ENCODE peak calls at places on chromosomes 2 and 18, in five cellular contexts. G, S, X, V and H are unnamed samples.

GRCh38 chr2:152525277-152525838 is 190.4 kb downstream of the FMNL2 start:
- DNase-seq in G (no peak), S (peak; percentile 65), X (peak; percentile 40), V (no peak), H (peak; percentile 43)

GRCh38 chr2:43676322-43677050 is at the start of gene C1GALT1C1L:
- DNase-seq in G (no peak), S (peak; percentile 51), X (peak; percentile 71), V (peak; percentile 74), H (peak; percentile 81)

GRCh38 chr2:63581266-63581961 is 6.9 kb downstream of the WDPCP start:
- DNase-seq in G (no peak), S (peak; percentile 71), X (peak; percentile 60), V (peak; percentile 20), H (peak; percentile 65)

GRCh38 chr2:20604401-20604911 is 46.4 kb downstream of the HS1BP3 start:
- DNase-seq in G (no peak), S (no peak), X (peak; percentile 12), V (no peak), H (no peak)

GRCh38 chr2:11022874-11023273 is 111.1 kb downstream of the KCNF1 start:
- DNase-seq in G (no peak), S (no peak), X (no peak), V (no peak), H (peak; percentile 36)

GRCh38 chr2:20273045-20273444 is 48.1 kb upstream of the SDC1 start:
- DNase-seq in G (no peak), S (no peak), X (no peak), V (no peak), H (no peak)

GRCh38 chr18:51666717-51667320 is 469.3 kb upstream of the MEX3C start:
- DNase-seq in G (no peak), S (peak; percentile 68), X (peak; percentile 21), V (peak; percentile 20), H (peak; percentile 33)

GRCh38 chr2:38709515-38710194 is 41.5 kb downstream of the SRSF7 start:
- DNase-seq in G (peak; percentile 29), S (no peak), X (no peak), V (no peak), H (no peak)

GRCh38 chr2:219523031-219523671 is 8.9 kb downstream of the ASIC4 start:
- DNase-seq in G (no peak), S (no peak), X (no peak), V (no peak), H (no peak)

GRCh38 chr2:33770023-33770422 is 170.9 kb upstream of the FAM98A start:
- DNase-seq in G (no peak), S (no peak), X (no peak), V (no peak), H (no peak)

GRCh38 chr2:223041527-223042109 is 10.4 kb upstream of the KCNE4 start:
- DNase-seq in G (no peak), S (peak; percentile 97), X (peak; percentile 83), V (peak; percentile 66), H (peak; percentile 78)

GRCh38 chr2:224909885-224910517 is 132.3 kb downstream of the DOCK10 start:
- DNase-seq in G (no peak), S (peak; percentile 90), X (peak; percentile 49), V (peak; percentile 51), H (no peak)

GRCh38 chr2:96106991-96107882 is 9.1 kb downstream of the ADRA2B start:
- DNase-seq in G (no peak), S (no peak), X (peak; percentile 18), V (peak; percentile 16), H (no peak)

GRCh38 chr2:105773568-105773967 is 28.9 kb downstream of the NCK2 start:
- DNase-seq in G (no peak), S (no peak), X (no peak), V (no peak), H (no peak)

GRCh38 chr18:56245856-56246575 is 392.4 kb downstream of the TXNL1 start:
- DNase-seq in G (no peak), S (peak; percentile 37), X (no peak), V (no peak), H (no peak)

GRCh38 chr2:127770973-127771735 is 39.8 kb downstream of the WDR33 start:
- DNase-seq in G (no peak), S (peak; percentile 96), X (no peak), V (no peak), H (no peak)

GRCh38 chr18:22325396-22325795 is 92.3 kb downstream of the CTAGE1 start:
- DNase-seq in G (no peak), S (no peak), X (no peak), V (no peak), H (no peak)

GRCh38 chr2:46915281-46915810 is at the start of gene MCFD2:
- DNase-seq in G (no peak), S (peak; percentile 32), X (peak; percentile 69), V (peak; percentile 66), H (no peak)

GRCh38 chr2:216222650-216223352 is 113.7 kb downstream of the XRCC5 start:
- DNase-seq in G (peak; percentile 14), S (peak; percentile 40), X (no peak), V (no peak), H (no peak)

GRCh38 chr2:130288467-130289403 is 54.0 kb upstream of the IMP4 start:
- DNase-seq in G (no peak), S (no peak), X (no peak), V (no peak), H (peak; percentile 45)

GRCh38 chr18:22465859-22466602 is 48.3 kb upstream of the CTAGE1 start:
- DNase-seq in G (no peak), S (peak; percentile 96), X (peak; percentile 41), V (peak; percentile 26), H (no peak)

GRCh38 chr2:98881153-98881650 is 54.8 kb downstream of the CRACDL start:
- DNase-seq in G (no peak), S (no peak), X (no peak), V (no peak), H (no peak)

GRCh38 chr2:207285451-207285771 is 119.7 kb upstream of the KLF7 start:
- DNase-seq in G (no peak), S (no peak), X (no peak), V (no peak), H (no peak)

GRCh38 chr2:219029829-219030165 is 11.5 kb downstream of the CFAP65 start:
- DNase-seq in G (peak; percentile 63), S (peak; percentile 79), X (peak; percentile 81), V (peak; percentile 70), H (peak; percentile 95)

GRCh38 chr18:35811896-35812295 is 160.6 kb upstream of the RMP24 start:
- DNase-seq in G (no peak), S (no peak), X (no peak), V (no peak), H (no peak)

GRCh38 chr2:182594286-182594685 is 121.8 kb upstream of the DNAJC10 start:
- DNase-seq in G (no peak), S (peak; percentile 60), X (no peak), V (no peak), H (no peak)

GRCh38 chr2:159175182-159175581 is 111.3 kb downstream of the WDSUB1 start:
- DNase-seq in G (no peak), S (no peak), X (no peak), V (no peak), H (no peak)

GRCh38 chr2:145012214-145012670 is 492.3 kb upstream of the ZEB2 start:
- DNase-seq in G (no peak), S (peak; percentile 75), X (peak; percentile 50), V (peak; percentile 35), H (no peak)

GRCh38 chr2:209238765-209239584 is 184.9 kb upstream of the MAP2 start:
- DNase-seq in G (no peak), S (no peak), X (no peak), V (no peak), H (no peak)

GRCh38 chr2:45494275-45494977 is 116.6 kb downstream of the SRBD1 start:
- DNase-seq in G (no peak), S (peak; percentile 90), X (no peak), V (no peak), H (no peak)

GRCh38 chr18:49628993-49629795 is 67.3 kb downstream of the LIPG start:
- DNase-seq in G (no peak), S (no peak), X (peak; percentile 39), V (peak; percentile 46), H (peak; percentile 58)

GRCh38 chr2:98730053-98730850 is 680 bp downstream of the MGAT4A start:
- DNase-seq in G (peak; percentile 41), S (no peak), X (peak; percentile 51), V (peak; percentile 31), H (peak; percentile 75)

GRCh38 chr2:39217192-39217550 is 26.6 kb downstream of the CDKL4 start:
- DNase-seq in G (no peak), S (no peak), X (no peak), V (no peak), H (no peak)

GRCh38 chr18:10351221-10351795 is 103.1 kb upstream of the APCDD1 start:
- DNase-seq in G (no peak), S (no peak), X (no peak), V (no peak), H (no peak)

GRCh38 chr2:26691881-26692813 is at the start of gene KCNK3:
- DNase-seq in G (peak; percentile 26), S (peak; percentile 29), X (peak; percentile 72), V (peak; percentile 70), H (peak; percentile 72)

GRCh38 chr2:235639387-235639786 is 145.5 kb downstream of the AGAP1 start:
- DNase-seq in G (no peak), S (peak; percentile 93), X (peak; percentile 78), V (peak; percentile 67), H (no peak)

GRCh38 chr2:36411962-36412444 is 56.4 kb downstream of the CRIM1 start:
- DNase-seq in G (no peak), S (peak; percentile 61), X (no peak), V (no peak), H (no peak)

GRCh38 chr2:11833601-11834000 is 87.2 kb downstream of the LPIN1 start:
- DNase-seq in G (no peak), S (peak; percentile 32), X (no peak), V (no peak), H (no peak)

GRCh38 chr2:119826370-119826961 is 66.7 kb downstream of the PTPN4 start:
- DNase-seq in G (peak; percentile 19), S (peak; percentile 62), X (no peak), V (no peak), H (no peak)

GRCh38 chr2:151544449-151544848 is 134.7 kb downstream of the RIF1 start:
- DNase-seq in G (no peak), S (no peak), X (no peak), V (no peak), H (no peak)